ENCODE peak calls at places on chromosomes 3 and 15, in nine cellular contexts. O is heart left ventricle, M is HCT116, U is esophagus squamous epithelium, H is IMR-90, E is Peyer's patch, Q is suprapubic skin, R is uterus, J is gastrocnemius medialis. B is an unnamed sample. For H3K27me3, the result is how much of the 10 kb centered on the place peaks cover.

GRCh38 chr15:72202801-72203506 is 5.4 kb upstream of the GRAMD2A start:
- DNase-seq in E (no peak), Q (no peak), M (no peak), J (no peak), U (no peak), O (no peak), H (no peak), R (no peak), B (no peak)

GRCh38 chr3:194682189-194682588 is 3.5 kb upstream of the FAM43A start:
- DNase-seq in E (no peak), O (no peak), U (no peak), M (no peak), Q (no peak), H (no peak), R (no peak), J (no peak), B (no peak)

GRCh38 chr3:31743690-31744089 is 211.0 kb downstream of the STT3B start:
- DNase-seq in Q (no peak), J (no peak), R (no peak), E (no peak), O (no peak), M (no peak), H (peak), U (no peak), B (no peak)

GRCh38 chr15:65916664-65917406 is 47.5 kb downstream of the RAB11A start:
- DNase-seq in H (peak), R (no peak), Q (no peak), J (no peak), M (no peak), E (no peak), U (no peak), O (no peak), B (peak)

GRCh38 chr3:150107429-150108175 is 136.9 kb upstream of the PFN2 start:
- DNase-seq in H (no peak), R (no peak), E (no peak), J (no peak), M (no peak), U (no peak), O (no peak), Q (no peak), B (no peak)

GRCh38 chr3:31311571-31311970 is 221.2 kb upstream of the STT3B start:
- DNase-seq in J (no peak), E (no peak), O (no peak), M (no peak), U (no peak), R (no peak), H (no peak), Q (no peak), B (no peak)

GRCh38 chr15:44081223-44082013 is 113.7 kb downstream of the FRMD5 start:
- DNase-seq in M (no peak), R (no peak), H (peak), Q (no peak), J (no peak), E (no peak), O (no peak), U (no peak), B (no peak)

GRCh38 chr3:156610154-156610553 is 55.2 kb upstream of the SSR3 start:
- DNase-seq in U (no peak), Q (no peak), O (no peak), E (no peak), M (no peak), H (no peak), R (no peak), J (no peak), B (no peak)

GRCh38 chr15:66298803-66299251 is 5.5 kb downstream of the DIS3L start:
- DNase-seq in O (no peak), J (no peak), Q (no peak), U (no peak), R (no peak), M (no peak), E (no peak), H (no peak), B (no peak)

GRCh38 chr15:28977377-28978010 is 91.7 kb downstream of the APBA2 start:
- DNase-seq in E (no peak), H (peak), O (no peak), J (no peak), U (no peak), R (no peak), Q (no peak), M (peak), B (no peak)

GRCh38 chr3:128884992-128885391 is 5.6 kb downstream of the ACAD9 start:
- DNase-seq in U (no peak), H (no peak), M (no peak), O (no peak), E (no peak), Q (no peak), R (no peak), J (no peak), B (no peak)

DNA sequence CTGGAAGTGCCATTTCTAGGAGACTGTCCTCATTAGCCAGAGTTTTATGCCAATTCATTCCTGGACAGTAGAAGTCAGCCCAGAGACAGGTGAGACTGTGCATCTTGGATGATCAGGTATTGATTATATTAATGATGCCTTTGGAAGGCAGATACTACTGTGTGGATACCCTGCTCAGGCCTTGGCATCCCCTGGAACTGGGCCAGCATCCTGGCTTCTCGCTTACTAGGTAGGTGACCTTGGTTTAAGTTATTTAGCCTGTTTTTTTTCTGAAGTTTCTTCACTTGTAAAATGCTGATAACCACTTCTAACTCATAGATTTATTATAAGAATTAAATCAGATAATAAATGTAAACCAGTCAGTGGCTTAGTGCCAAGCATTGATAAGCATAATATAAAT is 390.4 kb upstream of the SEMA6D start:
- DNase-seq in E (no peak), U (no peak), R (no peak), Q (no peak), J (no peak), H (no peak), O (no peak), M (no peak), B (no peak)
- H3K27me3 ChIP-seq in E (under half), U (under half), R (under half), Q (under half), J (under half), H (under half), O (under half), M (under half), B (under half)

DNA sequence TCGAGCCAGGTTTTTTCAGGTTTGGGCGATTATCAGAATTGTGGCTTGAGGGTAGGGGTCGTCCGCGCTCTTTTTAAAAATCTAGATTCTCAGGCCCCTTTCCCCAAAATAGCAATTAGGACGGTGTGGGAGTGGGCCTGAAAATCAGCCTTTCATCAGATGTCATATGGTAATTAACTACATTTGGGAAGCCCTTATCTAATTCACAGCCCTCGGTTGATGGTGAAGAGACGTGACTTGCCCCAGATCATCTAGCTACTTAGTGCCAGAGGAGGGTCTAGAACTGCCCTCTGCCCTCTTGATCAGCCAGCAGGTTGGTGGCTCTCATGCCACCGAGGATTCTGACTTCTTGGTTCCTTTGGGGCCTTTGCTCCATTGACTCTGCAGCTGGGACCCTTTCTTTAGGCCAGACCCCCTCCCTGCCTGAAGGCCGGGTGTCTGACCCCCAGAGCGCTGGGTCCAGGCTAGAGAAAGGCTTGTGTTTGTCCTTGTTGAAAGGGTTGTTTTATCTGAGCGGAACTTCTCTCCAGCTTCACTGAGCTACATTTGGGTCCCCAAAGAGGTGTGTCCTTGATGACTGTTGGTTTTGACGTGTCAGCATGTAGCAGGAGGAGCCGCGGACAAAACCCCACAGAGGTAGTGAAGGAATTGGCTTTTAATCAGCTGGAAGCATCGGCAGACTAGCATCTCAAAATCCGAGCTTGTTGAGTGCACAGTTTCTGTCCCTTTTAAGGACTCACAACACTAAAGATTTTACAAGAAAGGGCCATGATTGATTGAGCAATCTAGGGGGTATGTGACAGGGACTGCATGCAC is 857 bp downstream of the AEN start:
- DNase-seq in M (no peak), R (no peak), O (no peak), H (peak), E (no peak), Q (no peak), J (no peak), U (no peak), B (no peak)
- TF ChIP-seq POLR2A in M (no peak), R (no peak), O (no peak), H (peak), E (no peak), Q (no peak), J (no peak), U (no peak), B (no peak)

DNA sequence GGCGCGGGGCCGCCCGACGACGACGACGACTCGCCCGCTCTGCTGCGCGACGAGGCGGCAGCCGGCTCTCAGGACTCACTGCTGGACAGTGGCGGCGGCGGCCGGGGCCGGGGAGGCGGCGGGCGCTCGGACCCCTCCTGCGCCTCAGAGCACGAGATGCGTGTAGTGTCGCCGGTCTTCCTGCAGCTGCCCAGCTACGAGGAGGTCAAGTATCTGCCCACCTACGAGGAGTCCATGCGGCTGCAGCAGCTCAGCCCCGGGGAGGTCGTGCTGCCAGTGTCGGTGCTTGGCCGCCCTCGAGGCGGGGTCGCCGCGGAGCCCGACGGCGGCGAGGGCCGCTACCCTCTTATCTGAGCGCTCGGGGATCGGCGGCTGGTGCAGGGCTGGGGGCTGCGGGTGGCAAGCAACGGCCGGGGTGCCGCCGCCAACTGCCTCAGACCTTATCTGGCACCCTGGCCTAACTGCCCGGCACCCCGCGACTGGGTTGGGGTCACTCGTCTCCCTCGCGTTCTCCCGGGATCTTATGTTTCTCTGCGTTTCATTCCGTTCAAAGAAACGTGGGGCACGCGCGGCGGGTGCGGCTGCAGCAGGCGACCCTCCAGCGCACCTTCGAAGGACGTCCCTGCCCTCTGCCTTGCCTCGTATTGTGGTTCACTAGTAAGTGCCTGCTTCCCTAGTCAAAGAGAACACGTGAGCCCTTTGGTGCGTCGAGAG is 961 bp downstream of the C3orf80 start:
- DNase-seq in O (peak), E (no peak), R (no peak), H (no peak), J (no peak), Q (no peak), M (no peak), U (no peak), B (no peak)
- H3K27me3 ChIP-seq in O (half or more), E (under half), R (under half), H (under half), J (under half), Q (under half), M (under half), U (under half), B (under half)

GRCh38 chr15:59656935-59657634 is at the start of gene GTF2A2:
- DNase-seq in E (peak), H (peak), R (peak), Q (peak), M (peak), J (peak), O (peak), U (peak), B (peak)
- TF ChIP-seq POLR2A in E (peak), H (peak), R (peak), Q (no peak), M (peak), J (peak), O (peak), U (peak), B (peak)

GRCh38 chr3:10870296-10870695 is 54.3 kb downstream of the SLC6A11 start:
- DNase-seq in Q (no peak), E (no peak), J (no peak), U (no peak), M (no peak), H (no peak), O (no peak), R (no peak), B (no peak)

GRCh38 chr3:10875914-10876313 is 59.9 kb downstream of the SLC6A11 start:
- DNase-seq in U (no peak), M (no peak), O (no peak), R (no peak), Q (no peak), E (no peak), J (no peak), H (no peak), B (no peak)

GRCh38 chr3:10869460-10869859 is 53.4 kb downstream of the SLC6A11 start:
- DNase-seq in H (no peak), E (no peak), Q (no peak), O (no peak), J (no peak), R (no peak), M (no peak), U (no peak), B (no peak)

DNA sequence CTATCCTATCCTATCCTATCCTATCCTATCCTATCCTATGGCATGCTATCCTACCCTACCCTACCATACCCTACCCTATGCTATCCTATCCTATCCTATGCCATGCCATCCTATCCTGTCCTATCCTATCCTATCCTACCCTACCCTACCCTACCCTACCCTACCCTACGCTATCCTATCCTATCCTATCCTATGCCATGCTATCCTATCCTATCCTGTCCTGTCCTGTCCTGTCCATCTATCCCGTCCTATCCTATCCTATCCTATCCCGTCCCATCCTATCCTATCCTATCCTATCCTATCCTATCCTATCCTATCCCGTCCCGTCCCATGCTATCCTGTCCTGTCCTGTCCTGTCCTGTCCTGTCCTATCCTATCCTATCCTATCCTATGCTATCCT is 57.4 kb downstream of the SLC6A11 start:
- DNase-seq in H (no peak), O (no peak), J (no peak), E (no peak), U (no peak), Q (no peak), R (no peak), M (no peak), B (no peak)
- H3K27me3 ChIP-seq in H (under half), O (under half), J (under half), E (under half), U (under half), Q (under half), R (under half), M (half or more), B (under half)

GRCh38 chr15:78739996-78740903 is 71.0 kb downstream of the ADAMTS7 start:
- DNase-seq in E (peak), U (no peak), Q (peak), R (no peak), H (peak), J (no peak), M (peak), O (peak), B (no peak)

GRCh38 chr15:78739206-78739605 is 72.1 kb downstream of the ADAMTS7 start:
- DNase-seq in E (no peak), M (no peak), U (no peak), H (no peak), Q (no peak), J (no peak), R (no peak), O (no peak), B (no peak)

GRCh38 chr15:78737187-78737820 is 74.0 kb downstream of the ADAMTS7 start:
- DNase-seq in J (no peak), H (no peak), R (no peak), E (no peak), Q (no peak), M (no peak), U (no peak), O (no peak), B (no peak)

GRCh38 chr15:78740904-78741274 is 70.4 kb downstream of the ADAMTS7 start:
- DNase-seq in Q (no peak), M (no peak), E (no peak), J (no peak), O (no peak), H (no peak), R (no peak), U (no peak), B (no peak)
- TF ChIP-seq POLR2A in Q (no peak), M (no peak), E (no peak), J (no peak), O (no peak), H (no peak), R (no peak), U (no peak), B (no peak)

GRCh38 chr3:14306167-14306566 is 96.2 kb upstream of the SLC6A6 start:
- DNase-seq in Q (no peak), R (no peak), O (no peak), H (no peak), M (no peak), U (no peak), J (no peak), E (no peak), B (no peak)

GRCh38 chr3:14311722-14312121 is 90.7 kb upstream of the SLC6A6 start:
- DNase-seq in E (no peak), O (no peak), R (no peak), J (no peak), Q (no peak), M (no peak), U (no peak), H (no peak), B (no peak)

GRCh38 chr3:14304101-14305045 is 98.0 kb upstream of the SLC6A6 start:
- DNase-seq in E (no peak), Q (no peak), U (no peak), R (no peak), J (peak), H (no peak), O (no peak), M (no peak), B (no peak)

GRCh38 chr3:14305321-14305720 is 97.1 kb upstream of the SLC6A6 start:
- DNase-seq in H (no peak), Q (no peak), R (no peak), M (no peak), U (no peak), O (no peak), E (no peak), J (no peak), B (no peak)

GRCh38 chr3:14307953-14308352 is 94.5 kb upstream of the SLC6A6 start:
- DNase-seq in U (no peak), H (no peak), Q (no peak), E (no peak), R (no peak), M (no peak), O (no peak), J (no peak), B (no peak)
- H3K27me3 ChIP-seq in U (under half), H (under half), Q (under half), E (under half), R (under half), M (under half), O (under half), J (under half), B (under half)

DNA sequence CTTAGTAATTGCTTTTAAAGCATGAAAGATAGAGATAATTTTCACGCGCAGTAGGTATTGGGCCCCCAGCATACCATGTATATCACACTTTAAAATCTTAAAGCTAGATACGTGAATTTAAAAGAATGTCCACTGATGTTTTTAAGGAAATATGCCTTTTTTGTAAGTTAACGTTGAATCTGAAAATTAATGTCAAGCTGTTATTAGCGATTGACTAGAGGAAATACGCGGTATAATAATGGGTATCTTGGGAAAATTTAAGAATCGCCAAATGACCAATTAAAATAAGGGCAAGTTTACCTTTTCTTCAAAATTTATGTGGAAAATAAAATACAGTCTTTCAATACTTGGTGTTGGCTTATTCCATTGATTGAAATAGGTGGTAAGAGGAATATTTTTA is 13.3 kb upstream of the CHD2 start:
- DNase-seq in O (no peak), R (no peak), U (no peak), E (no peak), Q (no peak), M (no peak), J (no peak), H (no peak), B (no peak)
- TF ChIP-seq POLR2A in O (no peak), R (no peak), U (no peak), E (no peak), Q (no peak), M (no peak), J (no peak), H (no peak), B (no peak)